ENCODE peak calls at places on chromosomes 2 and 18, in four cellular contexts. D, N, M and R are unnamed samples.

GRCh38 chr2:230924470-230925341 is at the start of gene GPR55:
- DNase-seq in M (peak), D (no peak), N (no peak), R (no peak)

GRCh38 chr18:78978336-78979057 is 1.1 kb upstream of the SALL3 start:
- DNase-seq in N (no peak), M (no peak), D (no peak), R (no peak)

GRCh38 chr18:49697757-49698595 is 115.4 kb downstream of the ACAA2 start:
- DNase-seq in N (no peak), M (no peak), D (no peak), R (no peak)

GRCh38 chr18:64742898-64743297 is 594.0 kb upstream of the LINC00305 start:
- DNase-seq in M (no peak), D (no peak), N (no peak), R (no peak)

GRCh38 chr2:149732730-149733290 is 145.2 kb upstream of the MMADHC start:
- DNase-seq in D (no peak), M (no peak), N (no peak), R (no peak)

GRCh38 chr18:23067236-23067635 is 68.0 kb upstream of the CABLES1 start:
- DNase-seq in N (peak), D (no peak), M (no peak), R (no peak)

GRCh38 chr2:80037310-80037709 is 267.2 kb downstream of the LRRTM1 start:
- DNase-seq in D (no peak), N (no peak), M (no peak), R (no peak)

GRCh38 chr2:16123421-16123820 is 183.1 kb downstream of the MYCN start:
- DNase-seq in D (no peak), N (no peak), M (no peak), R (peak)

GRCh38 chr2:111691164-111691895 is 192.7 kb downstream of the ANAPC1 start:
- DNase-seq in M (no peak), N (no peak), D (no peak), R (no peak)

GRCh38 chr2:151769606-151770005 is 35.3 kb upstream of the NEB start:
- DNase-seq in M (no peak), D (no peak), N (no peak), R (no peak)

DNA sequence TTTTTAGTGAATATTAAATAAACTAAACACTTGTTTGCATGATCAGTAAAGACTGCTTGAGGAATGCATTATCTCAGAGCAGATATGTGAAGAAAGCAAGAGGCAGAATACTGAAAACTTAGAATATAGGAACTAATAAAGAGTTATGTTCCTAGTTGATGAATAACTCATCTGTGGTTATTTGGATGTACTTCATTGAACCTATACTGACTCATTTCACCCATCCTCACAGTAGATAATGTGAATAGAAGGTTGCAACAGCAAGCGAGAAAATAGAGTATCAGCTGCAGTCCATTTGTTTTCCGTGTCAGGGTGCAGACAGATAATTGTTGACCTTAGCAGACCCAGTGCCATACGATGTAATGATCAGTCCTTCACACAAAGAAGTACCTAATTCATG is 945.7 kb upstream of the LRRTM1 start:
- DNase-seq in D (no peak), N (no peak), M (no peak), R (no peak)
- TF ChIP-seq EP300 in D (no peak), N (no peak), M (no peak), R (no peak)

DNA sequence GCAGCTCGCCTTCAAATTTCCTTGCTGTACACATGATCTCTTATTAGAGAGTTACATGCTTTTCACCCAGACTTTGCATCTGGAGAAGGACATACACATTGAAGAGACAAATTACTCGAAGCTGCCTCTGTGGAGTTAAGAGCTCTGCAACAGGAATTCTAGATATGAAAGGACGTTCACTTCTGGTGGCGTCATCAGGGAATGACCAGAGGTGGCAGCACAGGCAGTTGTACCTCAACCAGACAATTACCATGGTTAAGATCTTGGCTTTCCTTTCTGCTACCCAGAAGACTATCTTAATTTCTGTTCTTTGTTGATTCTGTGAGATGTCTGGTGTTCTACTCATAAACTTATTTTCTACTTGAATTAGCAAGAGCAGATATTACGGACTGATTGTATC is 39.1 kb upstream of the MC4R start:
- DNase-seq in N (no peak), M (no peak), D (no peak), R (no peak)
- TF ChIP-seq EP300 in N (no peak), M (no peak), D (no peak), R (no peak)

GRCh38 chr2:62343206-62343605 is 147.3 kb downstream of the B3GNT2 start:
- DNase-seq in D (no peak), M (no peak), N (no peak), R (no peak)

GRCh38 chr2:62339837-62340236 is 143.9 kb downstream of the B3GNT2 start:
- DNase-seq in M (no peak), N (no peak), D (no peak), R (no peak)

GRCh38 chr2:62339413-62339812 is 143.5 kb downstream of the B3GNT2 start:
- DNase-seq in N (no peak), M (no peak), D (no peak), R (no peak)

GRCh38 chr2:62343636-62344349 is 147.9 kb downstream of the B3GNT2 start:
- DNase-seq in M (no peak), N (no peak), D (no peak), R (no peak)

DNA sequence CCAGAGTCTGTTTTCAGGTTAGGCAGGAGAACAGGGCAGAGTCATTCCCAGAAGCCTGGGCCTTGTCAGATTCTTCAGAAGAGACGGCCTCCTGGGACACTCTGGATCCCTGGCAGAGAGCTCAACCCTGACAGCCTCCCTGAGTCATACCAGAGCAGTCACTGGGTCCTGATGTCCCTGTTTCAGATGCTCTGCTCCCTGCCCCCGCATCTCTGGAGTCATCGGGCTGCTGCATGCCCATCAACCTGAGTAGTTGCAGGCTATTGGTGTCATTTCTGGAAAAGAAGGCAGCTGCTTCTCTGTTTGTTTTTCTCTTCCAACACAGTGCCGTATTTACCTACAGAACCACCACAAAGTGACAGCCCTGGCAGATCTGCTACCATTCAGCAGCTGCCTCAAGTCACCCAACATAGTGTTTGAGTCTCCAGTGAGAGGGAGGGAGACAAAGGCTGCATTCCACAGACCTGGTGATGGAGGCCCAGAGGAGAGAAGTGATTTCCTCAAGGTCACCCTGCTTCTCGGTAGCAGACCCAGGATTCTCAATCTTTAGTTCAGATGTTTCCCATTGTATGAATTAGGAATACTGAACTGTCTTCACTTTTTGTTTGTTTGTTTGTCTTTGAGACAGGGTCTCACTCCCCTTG is 145.2 kb downstream of the B3GNT2 start:
- DNase-seq in M (peak), D (peak), N (no peak), R (no peak)
- TF ChIP-seq EP300 in M (peak), D (no peak), N (no peak), R (no peak)

DNA sequence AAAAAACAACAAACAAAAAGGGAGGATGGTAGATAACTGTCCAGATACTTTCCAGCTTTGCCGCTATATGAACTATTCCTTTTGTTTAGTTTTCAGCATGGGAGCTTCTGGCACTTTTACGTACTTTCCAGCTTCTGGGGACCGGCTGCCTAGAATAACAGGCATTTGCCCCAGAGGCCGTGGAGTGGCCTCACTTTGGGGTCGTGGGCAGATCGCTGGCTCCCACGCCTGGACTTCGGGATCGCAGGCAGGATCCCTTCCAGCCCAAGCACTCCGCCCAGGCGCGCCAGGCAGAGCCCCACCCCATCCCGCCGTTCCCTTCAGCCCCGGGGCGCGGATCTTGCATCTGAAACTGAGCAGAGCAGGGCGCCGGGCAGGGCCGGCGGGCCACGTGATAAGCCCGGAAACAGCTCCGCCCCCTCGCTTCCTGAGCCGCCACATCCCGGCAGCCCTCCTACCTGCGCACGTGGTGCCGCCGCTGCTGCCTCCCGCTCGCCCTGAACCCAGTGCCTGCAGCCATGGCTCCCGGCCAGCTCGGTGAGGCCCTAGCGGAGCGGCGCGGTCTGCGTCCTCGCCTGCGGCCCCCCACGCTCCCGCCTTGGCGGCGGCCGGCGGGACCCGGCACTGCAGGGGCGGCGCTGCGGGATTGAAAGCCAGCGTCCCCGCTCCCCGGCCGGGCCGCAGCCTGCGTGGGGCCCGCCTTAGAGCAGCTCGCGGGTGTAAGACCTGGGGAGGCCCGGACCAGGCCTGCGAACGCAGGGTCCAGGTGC is at the start of gene ATIC:
- DNase-seq in D (peak), M (peak), N (peak), R (peak)
- TF ChIP-seq EP300 in D (no peak), M (no peak), N (no peak), R (no peak)

DNA sequence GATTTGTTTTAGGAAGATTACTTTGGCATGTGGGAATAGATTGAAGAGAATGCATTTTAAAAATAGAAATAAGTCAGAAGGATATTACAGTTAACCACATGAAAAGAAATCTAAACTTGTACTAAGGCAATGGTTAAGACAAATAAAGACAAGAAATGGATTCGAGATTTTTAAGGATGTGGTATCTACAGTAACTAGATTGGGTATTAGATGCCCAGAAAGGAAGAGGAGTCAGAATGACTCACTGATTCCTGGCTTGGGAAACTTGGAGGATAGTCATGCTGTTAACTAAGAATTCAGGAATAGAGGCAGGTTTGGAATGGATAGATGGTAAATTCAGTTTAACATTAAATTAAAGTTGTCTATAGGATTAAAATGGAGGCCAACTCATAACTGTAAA is 55.9 kb downstream of the METTL4 start:
- DNase-seq in D (no peak), M (no peak), N (peak), R (no peak)
- TF ChIP-seq EP300 in D (no peak), M (no peak), N (no peak), R (no peak)

DNA sequence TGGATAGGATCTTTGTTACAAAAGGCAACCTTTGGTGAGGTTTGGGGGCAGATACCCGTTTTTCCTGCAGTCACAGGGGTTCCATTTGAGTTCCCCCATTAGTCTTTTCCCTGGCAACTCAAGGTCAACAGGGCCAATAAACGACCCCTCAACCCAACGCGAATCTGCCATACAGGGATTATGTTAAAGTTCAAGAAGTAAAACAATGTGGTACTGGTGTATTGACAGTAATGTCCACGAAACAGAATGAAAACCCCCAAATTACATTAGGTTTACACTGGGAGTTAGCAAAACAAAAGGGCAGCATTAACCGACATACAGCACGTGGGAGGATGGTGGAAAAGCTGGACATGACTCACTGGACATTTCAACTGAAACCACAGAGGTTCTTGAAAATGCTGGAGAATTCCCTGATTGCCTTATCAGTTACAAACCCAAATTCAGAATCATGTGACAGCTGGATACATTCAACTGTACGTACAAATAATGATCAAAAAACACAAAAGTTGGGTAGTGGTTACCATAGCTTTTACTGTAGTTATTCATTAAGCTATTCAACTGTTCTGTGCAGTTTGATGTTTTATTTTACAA is 4.9 kb upstream of the IMP4 start:
- DNase-seq in D (no peak), N (no peak), M (no peak), R (no peak)
- TF ChIP-seq EP300 in D (no peak), N (no peak), M (no peak), R (no peak)

GRCh38 chr2:48531141-48531648 is 1.2 kb downstream of the STON1 start:
- DNase-seq in D (peak), N (no peak), M (no peak), R (no peak)
- TF ChIP-seq EP300 in D (no peak), N (no peak), M (no peak), R (no peak)

DNA sequence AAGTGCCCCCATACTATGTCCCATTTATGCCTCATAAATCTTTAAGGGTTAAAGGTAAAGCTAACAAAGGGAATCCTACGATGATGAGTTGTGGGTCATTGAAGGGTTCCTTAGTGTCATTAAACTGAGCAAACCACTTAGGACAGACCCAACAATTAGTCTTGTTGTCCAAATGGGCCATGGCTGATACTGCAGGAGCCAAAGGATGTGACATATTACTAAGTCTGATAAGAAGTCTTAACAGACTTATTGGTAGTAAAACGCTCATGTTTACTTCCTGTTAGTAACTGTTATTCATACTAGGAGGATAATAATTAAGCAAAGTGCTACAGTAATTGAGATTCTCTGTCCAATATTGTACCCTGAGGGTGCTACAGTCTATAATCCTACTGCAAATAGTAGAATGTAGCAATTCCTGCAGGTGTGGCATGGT is 96.8 kb downstream of the PTPN4 start:
- DNase-seq in D (no peak), N (peak), M (no peak), R (no peak)
- TF ChIP-seq EP300 in D (no peak), N (no peak), M (no peak), R (no peak)